ENCODE peak calls at places on chromosomes 11 and 22, in eight cellular contexts. L is bronchial epithelial cell, Z is HFFc6, M is hepatic stellate cell, Y is H7, P is KBM-7, N is GF-D8, F is EH. V is an unnamed sample.

GRCh38 chr11:59141673-59142460 is 789 bp upstream of the FAM111A start:
- DNase-seq in L (peak), Z (peak), M (peak), Y (no peak), P (no peak), N (no peak), F (peak), V (peak)

GRCh38 chr11:2311456-2312201 is 9.8 kb downstream of the TSPAN32 start:
- DNase-seq in L (no peak), Z (no peak), M (no peak), Y (no peak), P (no peak), N (no peak), F (no peak), V (no peak)

GRCh38 chr11:4881860-4882500 is at the start of gene OR51T1:
- DNase-seq in L (no peak), Z (no peak), M (peak), Y (no peak), P (no peak), N (no peak), F (no peak), V (peak)

GRCh38 chr22:20305894-20306645 is 13.8 kb downstream of the DGCR6L start:
- DNase-seq in L (no peak), Z (no peak), M (no peak), Y (no peak), P (no peak), N (no peak), F (no peak), V (no peak)

GRCh38 chr11:6646040-6646439 is 9.6 kb downstream of the DCHS1 start:
- DNase-seq in L (no peak), Z (peak), M (peak), Y (no peak), P (no peak), N (peak), F (peak), V (peak)

GRCh38 chr11:120723751-120724150 is 212.2 kb downstream of the GRIK4 start:
- DNase-seq in L (no peak), Z (no peak), M (no peak), Y (no peak), P (no peak), N (no peak), F (no peak), V (no peak)

GRCh38 chr11:15967966-15968365 is 388.4 kb downstream of the SOX6 start:
- DNase-seq in L (peak), Z (no peak), M (no peak), Y (no peak), P (no peak), N (no peak), F (peak), V (peak)

GRCh38 chr11:69711824-69712801 is 8.3 kb upstream of the FGF19 start:
- DNase-seq in L (no peak), Z (no peak), M (no peak), Y (peak), P (peak), N (no peak), F (no peak), V (no peak)

V was measured in choroid plexus epithelial cell.